ENCODE peak calls at places on chromosome X, in four cellular contexts. V is HCT116, K is PC-3, R is GM23338. G is an unnamed sample.

GRCh38 chrX:47748576-47748975 is 88.1 kb upstream of the ZNF81 start:
- DNase-seq in V (no peak), K (no peak), R (no peak), G (no peak)

GRCh38 chrX:100973411-100973810 is 3.9 kb downstream of the ARL13A start:
- DNase-seq in V (no peak), K (peak), R (no peak), G (no peak)

GRCh38 chrX:130994671-130995070 is 63.5 kb upstream of the ARHGAP36 start:
- DNase-seq in V (no peak), K (peak), R (peak), G (peak)

GRCh38 chrX:11143931-11144678 is 33.0 kb downstream of the HCCS start:
- DNase-seq in V (peak), K (peak), R (peak), G (peak)

GRCh38 chrX:16335181-16335580 is 167.9 kb downstream of the MAGEB17 start:
- DNase-seq in V (no peak), K (no peak), R (no peak), G (no peak)

GRCh38 chrX:23383411-23383810 is 48.8 kb downstream of the PTCHD1 start:
- DNase-seq in V (no peak), K (peak), R (no peak), G (no peak)

GRCh38 chrX:139200793-139201192 is 329.7 kb upstream of the F9 start:
- DNase-seq in V (no peak), K (peak), R (no peak), G (peak)

GRCh38 chrX:335758-336155 is 17.2 kb upstream of the GTPBP6 start:
- DNase-seq in V (no peak), K (no peak), R (no peak), G (no peak)

GRCh38 chrX:115602729-115603389 is 41.9 kb downstream of the PLS3 start:
- DNase-seq in V (no peak), K (peak), R (no peak), G (no peak)

GRCh38 chrX:143568467-143568866 is 51.2 kb upstream of the SPANXN3 start:
- DNase-seq in V (no peak), K (no peak), R (no peak), G (no peak)

GRCh38 chrX:7216981-7217587 is 69.1 kb upstream of the PUDP start:
- DNase-seq in V (no peak), K (no peak), R (no peak), G (no peak)

GRCh38 chrX:51608766-51609165 is 9.9 kb downstream of the CENPVL3 start:
- DNase-seq in V (no peak), K (no peak), R (no peak), G (no peak)

GRCh38 chrX:113297456-113297855 is 456.8 kb upstream of the AMOT start:
- DNase-seq in V (no peak), K (no peak), R (no peak), G (no peak)

GRCh38 chrX:129957241-129958099 is 25.0 kb upstream of the BCORL1 start:
- DNase-seq in V (peak), K (peak), R (peak), G (peak)

GRCh38 chrX:66931713-66932112 is 292.8 kb upstream of the EDA2R start:
- DNase-seq in V (no peak), K (no peak), R (no peak), G (no peak)

GRCh38 chrX:124217289-124218251 is 114.9 kb upstream of the TEX13D start:
- DNase-seq in V (no peak), K (peak), R (peak), G (no peak)

GRCh38 chrX:40156472-40157227 is 58.9 kb upstream of the BCOR start:
- DNase-seq in V (no peak), K (no peak), R (peak), G (no peak)
- TF ChIP-seq EZH2phosphoT487 in V (no peak), K (no peak), R (no peak), G (no peak)

GRCh38 chrX:75086731-75087195 is 69.3 kb downstream of the ABCB7 start:
- DNase-seq in V (no peak), K (no peak), R (no peak), G (peak)
- TF ChIP-seq EZH2phosphoT487 in V (no peak), K (no peak), R (no peak), G (no peak)

DNA sequence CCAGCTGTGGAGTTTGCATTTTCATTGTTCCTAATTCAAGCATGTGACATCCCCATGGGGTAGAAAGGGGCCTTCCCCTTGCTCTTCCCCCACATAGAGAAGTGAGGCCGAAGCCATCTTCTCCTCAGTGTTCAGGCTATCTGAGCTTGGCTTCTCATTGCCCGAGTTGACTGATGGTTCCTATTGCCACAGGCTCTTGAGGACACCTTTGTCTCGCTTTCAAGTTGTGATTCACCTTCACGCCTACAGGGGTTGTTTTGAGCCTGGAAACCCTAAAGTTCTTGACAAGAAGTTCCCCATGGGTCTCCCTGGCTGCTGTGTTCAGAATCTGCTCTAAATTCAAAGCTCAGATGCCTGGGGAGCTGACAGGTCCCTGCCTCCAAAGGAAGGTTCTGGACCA is 24.9 kb downstream of the CCNQ start:
- DNase-seq in V (no peak), K (peak), R (peak), G (no peak)
- TF ChIP-seq EZH2phosphoT487 in V (no peak), K (no peak), R (no peak), G (no peak)

GRCh38 chrX:136183917-136184316 is 36.6 kb downstream of the FHL1 start:
- DNase-seq in V (no peak), K (no peak), R (no peak), G (no peak)
- TF ChIP-seq EZH2phosphoT487 in V (no peak), K (no peak), R (no peak), G (no peak)

DNA sequence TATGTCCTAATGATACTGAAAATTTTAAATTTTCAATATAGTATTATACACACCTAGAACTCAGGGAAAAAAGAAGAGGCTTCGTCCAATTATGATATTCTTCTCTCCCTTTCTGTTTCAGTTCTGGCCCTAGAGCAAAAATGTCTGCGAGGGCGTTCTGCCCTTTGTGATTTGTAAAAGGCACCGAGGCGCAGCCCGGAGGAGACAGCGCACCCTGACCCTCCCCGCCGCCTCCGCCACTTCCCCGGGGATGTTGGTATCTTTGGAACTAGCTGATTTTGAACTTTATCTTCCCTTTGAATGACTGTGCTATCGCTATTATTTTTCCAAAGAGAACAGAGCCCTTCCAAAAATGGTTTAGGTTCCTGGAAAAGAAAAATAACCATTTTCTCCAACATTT is 173.2 kb upstream of the FAM9B start:
- DNase-seq in V (no peak), K (no peak), R (peak), G (no peak)
- TF ChIP-seq EZH2phosphoT487 in V (no peak), K (no peak), R (no peak), G (no peak)

GRCh38 chrX:71107762-71108360 is 1.3 kb upstream of the CXorf65 start:
- DNase-seq in V (no peak), K (no peak), R (no peak), G (no peak)

GRCh38 chrX:71107245-71107644 is 705 bp upstream of the CXorf65 start:
- DNase-seq in V (no peak), K (no peak), R (no peak), G (no peak)

GRCh38 chrX:71106427-71106826 is at the start of gene CXorf65:
- DNase-seq in V (no peak), K (no peak), R (no peak), G (no peak)

GRCh38 chrX:71111851-71112468 is 583 bp upstream of the IL2RG start:
- DNase-seq in V (no peak), K (no peak), R (no peak), G (no peak)

GRCh38 chrX:71111141-71111843 is at the start of gene IL2RG:
- DNase-seq in V (no peak), K (peak), R (no peak), G (peak)
- TF ChIP-seq EZH2phosphoT487 in V (no peak), K (no peak), R (no peak), G (no peak)

GRCh38 chrX:68018248-68019203 is 414.8 kb downstream of the OPHN1 start:
- DNase-seq in V (peak), K (peak), R (peak), G (no peak)
- TF ChIP-seq EZH2phosphoT487 in V (no peak), K (no peak), R (no peak), G (no peak)

GRCh38 chrX:17494231-17494630 is 119.2 kb downstream of the NHS start:
- DNase-seq in V (no peak), K (peak), R (no peak), G (no peak)
- TF ChIP-seq EZH2phosphoT487 in V (no peak), K (no peak), R (no peak), G (no peak)